ENCODE peak calls at places on chromosome 15, in eight cellular contexts. One of them, this sample, is unnamed.
A peak's percentile ranks its signal among the peaks of the same experiment; 100 is the strongest.

GRCh38 chr15:20351448-20351961 is 190.1 kb downstream of the GOLGA6L6 start:
- DNase-seq in suprapubic skin: peak; percentile 80
- DNase-seq in stomach: peak; percentile 24
- DNase-seq in body of pancreas: no peak
- DNase-seq in psoas muscle: peak; percentile 25
- DNase-seq in CD8-positive, alpha-beta T cell: no peak
- DNase-seq in neural progenitor cell: no peak
- DNase-seq in esophagus muscularis mucosa: no peak
- DNase-seq in this sample: peak; percentile 85

GRCh38 chr15:92807971-92808571 is 92.1 kb upstream of the CHD2 start:
- DNase-seq in psoas muscle: no peak
- DNase-seq in stomach: no peak
- DNase-seq in CD8-positive, alpha-beta T cell: no peak
- DNase-seq in body of pancreas: peak; percentile 27
- DNase-seq in suprapubic skin: peak; percentile 69
- DNase-seq in esophagus muscularis mucosa: no peak
- DNase-seq in neural progenitor cell: no peak
- DNase-seq in this sample: no peak

GRCh38 chr15:38049876-38050275 is 115.4 kb downstream of the TMCO5A start:
- DNase-seq in CD8-positive, alpha-beta T cell: no peak
- DNase-seq in esophagus muscularis mucosa: no peak
- DNase-seq in suprapubic skin: no peak
- DNase-seq in body of pancreas: no peak
- DNase-seq in stomach: no peak
- DNase-seq in neural progenitor cell: no peak
- DNase-seq in psoas muscle: no peak
- DNase-seq in this sample: no peak

GRCh38 chr15:82648257-82649103 is 1.3 kb upstream of the CPEB1 start:
- DNase-seq in psoas muscle: peak; percentile 17
- DNase-seq in suprapubic skin: no peak
- DNase-seq in body of pancreas: no peak
- DNase-seq in neural progenitor cell: peak; percentile 65
- DNase-seq in esophagus muscularis mucosa: no peak
- DNase-seq in CD8-positive, alpha-beta T cell: no peak
- DNase-seq in stomach: no peak
- DNase-seq in this sample: no peak

GRCh38 chr15:89002281-89002761 is 85.9 kb upstream of the ABHD2 start:
- DNase-seq in neural progenitor cell: no peak
- DNase-seq in esophagus muscularis mucosa: no peak
- DNase-seq in stomach: no peak
- DNase-seq in suprapubic skin: peak; percentile 49
- DNase-seq in CD8-positive, alpha-beta T cell: no peak
- DNase-seq in psoas muscle: no peak
- DNase-seq in body of pancreas: peak; percentile 9
- DNase-seq in this sample: no peak

GRCh38 chr15:44087578-44088190 is 107.4 kb downstream of the FRMD5 start:
- DNase-seq in esophagus muscularis mucosa: no peak
- DNase-seq in suprapubic skin: no peak
- DNase-seq in body of pancreas: no peak
- DNase-seq in neural progenitor cell: no peak
- DNase-seq in psoas muscle: no peak
- DNase-seq in CD8-positive, alpha-beta T cell: no peak
- DNase-seq in stomach: no peak
- DNase-seq in this sample: no peak

GRCh38 chr15:88243895-88244787 is 12.4 kb downstream of the NTRK3 start:
- DNase-seq in psoas muscle: no peak
- DNase-seq in suprapubic skin: no peak
- DNase-seq in esophagus muscularis mucosa: no peak
- DNase-seq in neural progenitor cell: peak; percentile 56
- DNase-seq in body of pancreas: peak; percentile 12
- DNase-seq in stomach: no peak
- DNase-seq in CD8-positive, alpha-beta T cell: no peak
- DNase-seq in this sample: no peak

GRCh38 chr15:44712108-44713005 is 1.0 kb downstream of the B2M start:
- DNase-seq in psoas muscle: peak; percentile 42
- DNase-seq in body of pancreas: peak; percentile 89
- DNase-seq in suprapubic skin: peak; percentile 90
- DNase-seq in stomach: peak; percentile 74
- DNase-seq in CD8-positive, alpha-beta T cell: no peak
- DNase-seq in esophagus muscularis mucosa: peak; percentile 94
- DNase-seq in neural progenitor cell: no peak
- DNase-seq in this sample: peak; percentile 80

GRCh38 chr15:44882499-44882968 is 74.0 kb upstream of the TERB2 start:
- DNase-seq in stomach: no peak
- DNase-seq in CD8-positive, alpha-beta T cell: no peak
- DNase-seq in psoas muscle: no peak
- DNase-seq in suprapubic skin: no peak
- DNase-seq in neural progenitor cell: no peak
- DNase-seq in body of pancreas: no peak
- DNase-seq in esophagus muscularis mucosa: no peak
- DNase-seq in this sample: no peak

GRCh38 chr15:44130778-44131177 is 64.3 kb downstream of the FRMD5 start:
- DNase-seq in psoas muscle: no peak
- DNase-seq in stomach: no peak
- DNase-seq in esophagus muscularis mucosa: no peak
- DNase-seq in neural progenitor cell: no peak
- DNase-seq in suprapubic skin: no peak
- DNase-seq in body of pancreas: no peak
- DNase-seq in CD8-positive, alpha-beta T cell: no peak
- DNase-seq in this sample: no peak

GRCh38 chr15:69912116-69912515 is 185.6 kb downstream of the TLE3 start:
- DNase-seq in esophagus muscularis mucosa: no peak
- DNase-seq in suprapubic skin: no peak
- DNase-seq in stomach: no peak
- DNase-seq in psoas muscle: no peak
- DNase-seq in neural progenitor cell: no peak
- DNase-seq in body of pancreas: no peak
- DNase-seq in CD8-positive, alpha-beta T cell: no peak
- DNase-seq in this sample: no peak

GRCh38 chr15:69920232-69920631 is 177.5 kb downstream of the TLE3 start:
- DNase-seq in psoas muscle: no peak
- DNase-seq in suprapubic skin: no peak
- DNase-seq in esophagus muscularis mucosa: no peak
- DNase-seq in body of pancreas: no peak
- DNase-seq in stomach: no peak
- DNase-seq in neural progenitor cell: peak; percentile 60
- DNase-seq in CD8-positive, alpha-beta T cell: no peak
- DNase-seq in this sample: no peak

GRCh38 chr15:69919816-69920215 is 177.9 kb downstream of the TLE3 start:
- DNase-seq in stomach: no peak
- DNase-seq in body of pancreas: no peak
- DNase-seq in suprapubic skin: no peak
- DNase-seq in neural progenitor cell: peak; percentile 95
- DNase-seq in esophagus muscularis mucosa: no peak
- DNase-seq in psoas muscle: no peak
- DNase-seq in CD8-positive, alpha-beta T cell: no peak
- DNase-seq in this sample: no peak

GRCh38 chr15:69914960-69915359 is 182.8 kb downstream of the TLE3 start:
- DNase-seq in body of pancreas: peak; percentile 15
- DNase-seq in esophagus muscularis mucosa: no peak
- DNase-seq in psoas muscle: no peak
- DNase-seq in suprapubic skin: no peak
- DNase-seq in CD8-positive, alpha-beta T cell: no peak
- DNase-seq in neural progenitor cell: no peak
- DNase-seq in stomach: no peak
- DNase-seq in this sample: no peak

DNA sequence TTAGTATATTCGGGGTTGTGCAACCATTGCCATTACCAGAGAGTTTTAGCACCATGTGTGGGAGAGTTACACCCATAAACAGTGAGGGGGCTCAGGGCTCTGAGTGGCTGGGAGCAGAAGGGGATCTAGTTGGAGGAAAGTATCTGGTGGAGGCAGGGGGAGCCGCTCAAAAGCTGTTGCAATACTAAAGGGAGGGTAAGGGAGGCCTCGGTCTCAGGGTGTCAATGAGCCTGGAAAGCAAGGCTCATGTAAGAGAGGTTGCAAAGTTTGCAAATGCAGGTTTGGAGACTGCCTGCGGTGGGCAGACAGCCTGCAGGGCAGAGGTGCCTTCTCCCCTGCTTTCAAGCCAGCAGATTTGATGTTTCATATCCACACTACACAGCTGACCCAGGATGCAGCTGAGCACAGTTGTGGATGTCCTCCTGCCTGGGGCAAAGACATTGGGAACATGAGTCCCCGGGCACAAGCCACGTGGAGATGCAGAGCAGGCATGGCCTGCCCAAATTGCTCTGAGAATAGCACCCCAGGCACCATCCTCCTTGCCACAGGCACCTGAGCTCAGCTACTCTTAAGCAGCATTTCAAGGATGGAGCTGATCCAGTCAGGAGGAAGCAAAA is 181.4 kb downstream of the TLE3 start:
- DNase-seq in neural progenitor cell: no peak
- DNase-seq in psoas muscle: no peak
- DNase-seq in esophagus muscularis mucosa: no peak
- DNase-seq in suprapubic skin: no peak
- DNase-seq in CD8-positive, alpha-beta T cell: no peak
- DNase-seq in body of pancreas: no peak
- DNase-seq in stomach: no peak
- DNase-seq in this sample: no peak
- H3K27me3 ChIP-seq in neural progenitor cell: peaks cover 49% of the 10 kb centered on the region
- H3K27me3 ChIP-seq in psoas muscle: no peaks in the 10 kb centered on the region
- H3K27me3 ChIP-seq in esophagus muscularis mucosa: no peaks in the 10 kb centered on the region
- H3K27me3 ChIP-seq in suprapubic skin: peaks cover 5% of the 10 kb centered on the region
- H3K27me3 ChIP-seq in CD8-positive, alpha-beta T cell: no peaks in the 10 kb centered on the region
- H3K27me3 ChIP-seq in body of pancreas: no peaks in the 10 kb centered on the region
- H3K27me3 ChIP-seq in stomach: no peaks in the 10 kb centered on the region
- H3K27me3 ChIP-seq in this sample: no peaks in the 10 kb centered on the region

DNA sequence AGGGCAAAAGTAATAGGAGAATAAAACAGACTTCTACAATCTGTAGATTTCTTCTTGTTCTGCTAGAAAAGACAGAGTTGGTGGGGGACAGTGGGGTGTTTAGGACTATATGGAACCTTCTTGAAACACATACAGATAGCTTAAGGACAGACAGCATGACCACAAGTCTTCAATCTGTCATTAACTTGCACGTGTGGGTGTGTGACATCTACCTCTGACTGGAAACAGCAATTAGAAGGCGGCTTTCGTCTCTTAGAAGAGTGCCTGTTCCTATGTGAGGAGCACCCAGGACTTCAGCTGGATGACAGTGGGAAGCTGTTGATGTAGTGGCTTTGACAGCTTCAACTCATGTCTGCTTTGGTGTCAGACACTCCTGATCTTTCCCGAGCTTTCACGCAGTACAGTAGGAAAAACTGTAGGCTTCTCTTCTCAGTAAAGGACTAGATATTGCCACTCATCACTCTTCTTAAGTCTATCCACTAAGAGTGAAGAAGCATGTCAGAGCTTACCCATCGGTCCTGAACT is 44.5 kb downstream of the TYRO3 start:
- DNase-seq in suprapubic skin: no peak
- DNase-seq in psoas muscle: no peak
- DNase-seq in stomach: no peak
- DNase-seq in body of pancreas: no peak
- DNase-seq in neural progenitor cell: no peak
- DNase-seq in CD8-positive, alpha-beta T cell: no peak
- DNase-seq in esophagus muscularis mucosa: no peak
- DNase-seq in this sample: no peak
- TF ChIP-seq CTCF in suprapubic skin: no peak
- TF ChIP-seq CTCF in psoas muscle: no peak
- TF ChIP-seq CTCF in stomach: no peak
- TF ChIP-seq CTCF in body of pancreas: no peak
- TF ChIP-seq CTCF in neural progenitor cell: no peak
- TF ChIP-seq CTCF in CD8-positive, alpha-beta T cell: no peak
- TF ChIP-seq CTCF in esophagus muscularis mucosa: no peak
- TF ChIP-seq CTCF in this sample: no peak

GRCh38 chr15:78991476-78991875 is 46.6 kb upstream of the CTSH start:
- DNase-seq in esophagus muscularis mucosa: no peak
- DNase-seq in psoas muscle: no peak
- DNase-seq in body of pancreas: no peak
- DNase-seq in neural progenitor cell: no peak
- DNase-seq in stomach: no peak
- DNase-seq in CD8-positive, alpha-beta T cell: no peak
- DNase-seq in suprapubic skin: no peak
- DNase-seq in this sample: no peak

GRCh38 chr15:78991879-78992278 is 47.0 kb upstream of the CTSH start:
- DNase-seq in neural progenitor cell: no peak
- DNase-seq in psoas muscle: no peak
- DNase-seq in suprapubic skin: no peak
- DNase-seq in body of pancreas: no peak
- DNase-seq in stomach: no peak
- DNase-seq in esophagus muscularis mucosa: no peak
- DNase-seq in CD8-positive, alpha-beta T cell: no peak
- DNase-seq in this sample: no peak

GRCh38 chr15:78989701-78990248 is 44.9 kb upstream of the CTSH start:
- DNase-seq in stomach: no peak
- DNase-seq in CD8-positive, alpha-beta T cell: no peak
- DNase-seq in esophagus muscularis mucosa: no peak
- DNase-seq in neural progenitor cell: no peak
- DNase-seq in suprapubic skin: no peak
- DNase-seq in psoas muscle: no peak
- DNase-seq in body of pancreas: no peak
- DNase-seq in this sample: no peak

GRCh38 chr15:78988361-78988911 is 43.6 kb upstream of the CTSH start:
- DNase-seq in psoas muscle: peak; percentile 67
- DNase-seq in suprapubic skin: peak; percentile 92
- DNase-seq in stomach: peak; percentile 64
- DNase-seq in CD8-positive, alpha-beta T cell: no peak
- DNase-seq in esophagus muscularis mucosa: peak; percentile 93
- DNase-seq in neural progenitor cell: no peak
- DNase-seq in body of pancreas: peak; percentile 89
- DNase-seq in this sample: peak; percentile 90

DNA sequence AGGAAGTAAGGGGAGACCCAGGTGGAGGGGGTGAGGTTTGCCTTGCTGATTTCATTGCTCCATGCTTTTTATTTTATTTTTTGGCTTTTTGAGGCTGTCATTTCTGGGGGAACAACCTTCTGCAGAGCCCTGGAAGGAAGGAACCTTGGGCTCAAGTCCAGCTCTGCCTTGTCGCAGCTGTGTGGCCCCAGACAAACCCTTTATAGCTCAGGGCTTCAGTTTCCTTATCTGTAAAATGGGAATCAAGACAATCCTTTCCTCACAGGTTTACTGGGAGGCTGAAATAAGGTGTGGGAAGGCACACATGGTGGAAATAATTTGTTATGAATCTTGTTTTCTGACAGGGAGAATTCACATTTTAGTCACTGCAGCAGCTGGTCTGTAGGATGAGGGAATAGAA is 45.4 kb upstream of the CTSH start:
- DNase-seq in body of pancreas: no peak
- DNase-seq in esophagus muscularis mucosa: no peak
- DNase-seq in neural progenitor cell: no peak
- DNase-seq in stomach: no peak
- DNase-seq in suprapubic skin: no peak
- DNase-seq in CD8-positive, alpha-beta T cell: no peak
- DNase-seq in psoas muscle: no peak
- DNase-seq in this sample: no peak
- H3K4me1 ChIP-seq in body of pancreas: peaks cover 11% of the 10 kb centered on the region
- H3K4me1 ChIP-seq in esophagus muscularis mucosa: peaks cover 7% of the 10 kb centered on the region
- H3K4me1 ChIP-seq in neural progenitor cell: no peaks in the 10 kb centered on the region
- H3K4me1 ChIP-seq in stomach: peaks cover 19% of the 10 kb centered on the region
- H3K4me1 ChIP-seq in suprapubic skin: peaks cover 42% of the 10 kb centered on the region
- H3K4me1 ChIP-seq in CD8-positive, alpha-beta T cell: no peaks in the 10 kb centered on the region
- H3K4me1 ChIP-seq in psoas muscle: no peaks in the 10 kb centered on the region
- H3K4me1 ChIP-seq in this sample: peaks cover 19% of the 10 kb centered on the region

DNA sequence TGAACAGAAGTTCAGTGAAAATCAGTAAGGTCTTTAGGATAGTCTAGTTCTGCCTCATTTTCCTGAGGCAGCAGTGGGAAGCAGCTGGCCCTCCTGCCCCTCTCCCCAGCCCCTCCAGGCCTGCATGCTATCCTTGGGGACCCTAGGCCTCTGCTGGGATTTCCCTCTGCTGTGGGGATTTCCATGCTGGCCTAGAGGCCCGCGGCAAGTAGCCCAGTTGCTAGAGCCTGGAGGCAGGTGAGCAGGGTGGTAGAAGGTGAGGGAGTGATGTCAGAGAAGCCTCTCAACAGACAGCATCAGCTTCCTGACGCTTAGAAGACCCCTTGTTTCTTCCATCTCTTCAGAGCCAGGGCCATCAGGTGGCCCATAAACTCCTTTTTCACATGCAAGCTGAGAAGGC is 305.8 kb upstream of the THBS1 start:
- DNase-seq in neural progenitor cell: no peak
- DNase-seq in psoas muscle: no peak
- DNase-seq in CD8-positive, alpha-beta T cell: no peak
- DNase-seq in suprapubic skin: no peak
- DNase-seq in stomach: no peak
- DNase-seq in esophagus muscularis mucosa: no peak
- DNase-seq in body of pancreas: no peak
- DNase-seq in this sample: no peak
- H3K27me3 ChIP-seq in neural progenitor cell: no peaks in the 10 kb centered on the region
- H3K27me3 ChIP-seq in psoas muscle: no peaks in the 10 kb centered on the region
- H3K27me3 ChIP-seq in CD8-positive, alpha-beta T cell: no peaks in the 10 kb centered on the region
- H3K27me3 ChIP-seq in suprapubic skin: no peaks in the 10 kb centered on the region
- H3K27me3 ChIP-seq in stomach: no peaks in the 10 kb centered on the region
- H3K27me3 ChIP-seq in esophagus muscularis mucosa: no peaks in the 10 kb centered on the region
- H3K27me3 ChIP-seq in body of pancreas: no peaks in the 10 kb centered on the region
- H3K27me3 ChIP-seq in this sample: no peaks in the 10 kb centered on the region